ENCODE peak calls at places on chromosomes 6 and 20, in seven cellular contexts. C is Calu3, N is adrenal gland, W is heart right ventricle, E is RWPE1, M is AG10803, K is endothelial cell. S is an unnamed sample.

GRCh38 chr6:28747631-28748157 is 176.1 kb downstream of the TRIM27 start:
- DNase-seq in C (peak), N (no peak), W (no peak), E (peak), M (peak), K (peak), S (peak)

GRCh38 chr6:4314201-4314707 is 178.9 kb upstream of the ECI2 start:
- DNase-seq in C (no peak), N (no peak), W (no peak), E (no peak), M (no peak), K (no peak), S (no peak)

GRCh38 chr6:139308284-139308916 is 16.6 kb upstream of the TXLNB start:
- DNase-seq in C (no peak), N (no peak), W (no peak), E (no peak), M (no peak), K (no peak), S (no peak)

GRCh38 chr20:32855387-32855786 is 3.3 kb upstream of the EFCAB8 start:
- DNase-seq in C (no peak), N (no peak), W (no peak), E (no peak), M (no peak), K (no peak), S (no peak)

GRCh38 chr6:51778666-51779065 is 308.7 kb downstream of the PKHD1 start:
- DNase-seq in C (no peak), N (no peak), W (no peak), E (no peak), M (no peak), K (no peak), S (no peak)

GRCh38 chr6:125816828-125817280 is 26.1 kb downstream of the NCOA7 start:
- DNase-seq in C (no peak), N (no peak), W (no peak), E (no peak), M (no peak), K (no peak), S (no peak)

GRCh38 chr6:64034331-64034730 is 398.7 kb downstream of the PHF3 start:
- DNase-seq in C (no peak), N (no peak), W (no peak), E (no peak), M (no peak), K (no peak), S (no peak)

GRCh38 chr6:40325041-40325440 is 262.1 kb downstream of the LRFN2 start:
- DNase-seq in C (no peak), N (no peak), W (no peak), E (no peak), M (no peak), K (no peak), S (no peak)

GRCh38 chr6:32843321-32843978 is 397 bp downstream of the PSMB8 start:
- DNase-seq in C (peak), N (no peak), W (no peak), E (no peak), M (no peak), K (no peak), S (peak)

GRCh38 chr6:134171517-134171916 is 119.1 kb upstream of the SLC2A12 start:
- DNase-seq in C (no peak), N (no peak), W (no peak), E (no peak), M (peak), K (no peak), S (no peak)

GRCh38 chr6:163531122-163531521 is 116.6 kb downstream of the QKI start:
- DNase-seq in C (no peak), N (no peak), W (no peak), E (no peak), M (no peak), K (no peak), S (no peak)

GRCh38 chr20:51750037-51750769 is 18.0 kb downstream of the ATP9A start:
- DNase-seq in C (peak), N (peak), W (peak), E (peak), M (peak), K (no peak), S (peak)

GRCh38 chr6:39929733-39930461 is 4.4 kb downstream of the MOCS1 start:
- DNase-seq in C (no peak), N (no peak), W (no peak), E (no peak), M (peak), K (no peak), S (no peak)

GRCh38 chr20:45450097-45450818 is 19.3 kb upstream of the WFDC2 start:
- DNase-seq in C (peak), N (no peak), W (no peak), E (no peak), M (peak), K (peak), S (peak)

GRCh38 chr20:57384953-57385761 is 6.0 kb upstream of the RBM38 start:
- DNase-seq in C (no peak), N (peak), W (no peak), E (no peak), M (no peak), K (no peak), S (no peak)

GRCh38 chr20:2859330-2860121 is 13.8 kb upstream of the PTPRA start:
- DNase-seq in C (no peak), N (no peak), W (no peak), E (no peak), M (peak), K (no peak), S (no peak)

GRCh38 chr20:11694467-11694866 is 223.2 kb upstream of the BTBD3 start:
- DNase-seq in C (no peak), N (no peak), W (no peak), E (no peak), M (no peak), K (no peak), S (no peak)

GRCh38 chr6:159065091-159065490 is 20.3 kb upstream of the TAGAP start:
- DNase-seq in C (no peak), N (no peak), W (no peak), E (no peak), M (no peak), K (no peak), S (no peak)

GRCh38 chr6:169959129-169960002 is 207.9 kb downstream of the ERMARD start:
- DNase-seq in C (no peak), N (no peak), W (no peak), E (no peak), M (no peak), K (no peak), S (no peak)

GRCh38 chr6:116948535-116949304 is 71.7 kb downstream of the RFX6 start:
- DNase-seq in C (no peak), N (no peak), W (no peak), E (no peak), M (no peak), K (no peak), S (no peak)

GRCh38 chr20:35698298-35699126 is 640 bp downstream of the NFS1 start:
- DNase-seq in C (peak), N (no peak), W (no peak), E (peak), M (no peak), K (peak), S (no peak)

GRCh38 chr6:131920656-131921055 is 30.5 kb downstream of the CCN2 start:
- DNase-seq in C (no peak), N (no peak), W (no peak), E (no peak), M (no peak), K (no peak), S (no peak)

GRCh38 chr20:2289475-2289874 is 6.3 kb upstream of the TGM3 start:
- DNase-seq in C (no peak), N (peak), W (no peak), E (no peak), M (no peak), K (peak), S (no peak)

GRCh38 chr6:168032383-168032760 is 34.9 kb downstream of the KIF25 start:
- DNase-seq in C (no peak), N (no peak), W (peak), E (peak), M (peak), K (no peak), S (peak)

GRCh38 chr6:54768542-54768941 is 78.0 kb upstream of the FAM83B start:
- DNase-seq in C (no peak), N (no peak), W (no peak), E (no peak), M (no peak), K (no peak), S (no peak)

GRCh38 chr6:69164564-69165252 is 529.6 kb downstream of the ADGRB3 start:
- DNase-seq in C (peak), N (no peak), W (no peak), E (peak), M (no peak), K (no peak), S (peak)

GRCh38 chr6:6591778-6592388 is 3.4 kb downstream of the LY86 start:
- DNase-seq in C (no peak), N (peak), W (peak), E (no peak), M (no peak), K (no peak), S (no peak)

GRCh38 chr20:34200020-34200419 is 41.2 kb upstream of the ASIP start:
- DNase-seq in C (no peak), N (no peak), W (no peak), E (no peak), M (no peak), K (no peak), S (no peak)

GRCh38 chr6:151269318-151269995 is 29.7 kb downstream of the AKAP12 start:
- DNase-seq in C (no peak), N (no peak), W (no peak), E (no peak), M (peak), K (no peak), S (peak)

GRCh38 chr6:29746846-29747687 is 23.8 kb downstream of the HLA-F start:
- DNase-seq in C (no peak), N (no peak), W (no peak), E (no peak), M (no peak), K (no peak), S (peak)

GRCh38 chr20:34311118-34312023 is 8.2 kb upstream of the AHCY start:
- DNase-seq in C (peak), N (no peak), W (no peak), E (no peak), M (no peak), K (peak), S (no peak)

GRCh38 chr6:31075528-31075927 is 36.8 kb downstream of the C6orf15 start:
- DNase-seq in C (no peak), N (no peak), W (no peak), E (no peak), M (peak), K (no peak), S (no peak)

GRCh38 chr6:149545258-149545753 is 537 bp downstream of the PPIL4 start:
- DNase-seq in C (peak), N (peak), W (peak), E (peak), M (peak), K (peak), S (peak)

GRCh38 chr20:62816879-62817873 is at the start of gene COL9A3:
- DNase-seq in C (peak), N (no peak), W (no peak), E (no peak), M (no peak), K (no peak), S (no peak)

GRCh38 chr6:157246048-157246630 is 77.2 kb downstream of the TMEM242 start:
- DNase-seq in C (no peak), N (no peak), W (no peak), E (no peak), M (peak), K (no peak), S (no peak)

GRCh38 chr6:6751615-6752014 is 163.1 kb downstream of the LY86 start:
- DNase-seq in C (no peak), N (no peak), W (peak), E (no peak), M (no peak), K (no peak), S (peak)

GRCh38 chr20:20743511-20744169 is 31.2 kb upstream of the RALGAPA2 start:
- DNase-seq in C (no peak), N (peak), W (peak), E (no peak), M (no peak), K (peak), S (no peak)

GRCh38 chr6:109690373-109690739 is 646 bp downstream of the AK9 start:
- DNase-seq in C (peak), N (peak), W (peak), E (no peak), M (no peak), K (peak), S (no peak)

GRCh38 chr20:37901667-37902503 is 1.0 kb upstream of the VSTM2L start:
- DNase-seq in C (peak), N (peak), W (no peak), E (peak), M (peak), K (peak), S (peak)

GRCh38 chr20:37904845-37905244 is 1.9 kb downstream of the VSTM2L start:
- DNase-seq in C (no peak), N (no peak), W (no peak), E (no peak), M (no peak), K (no peak), S (no peak)

GRCh38 chr20:37904008-37904675 is 1.2 kb downstream of the VSTM2L start:
- DNase-seq in C (no peak), N (no peak), W (no peak), E (no peak), M (no peak), K (no peak), S (no peak)

GRCh38 chr20:37902504-37903313 is at the start of gene VSTM2L:
- DNase-seq in C (peak), N (peak), W (no peak), E (peak), M (peak), K (peak), S (peak)

GRCh38 chr20:37903317-37904007 is 535 bp downstream of the VSTM2L start:
- DNase-seq in C (peak), N (no peak), W (no peak), E (no peak), M (no peak), K (peak), S (no peak)
- TF ChIP-seq CTCF in C (peak), N (no peak), W (peak), E (no peak), M (peak), K (peak), S (peak)

DNA sequence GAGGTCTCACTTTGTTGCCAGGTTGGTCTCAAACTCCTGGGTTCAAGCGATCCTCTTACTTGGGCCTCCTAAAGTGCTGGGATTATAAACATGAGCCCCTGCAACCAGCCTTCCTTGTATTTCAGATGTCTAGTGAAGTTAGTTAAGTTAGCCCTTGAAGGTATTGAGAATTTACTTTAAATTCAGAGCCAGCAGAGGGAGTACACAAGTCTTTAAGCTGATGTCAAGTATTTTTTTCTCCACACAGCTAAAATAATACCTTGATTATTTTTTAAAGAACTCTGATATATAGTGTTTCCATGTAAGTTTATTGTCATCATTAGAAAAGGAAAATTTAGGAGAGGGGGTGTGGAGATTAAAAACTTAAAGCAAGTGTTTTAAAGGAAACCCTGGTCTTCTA is 9.8 kb downstream of the FOXO3 start:
- DNase-seq in C (no peak), N (no peak), W (no peak), E (no peak), M (no peak), K (no peak), S (no peak)
- TF ChIP-seq CTCF in C (no peak), N (no peak), W (no peak), E (no peak), M (no peak), K (no peak), S (no peak)

GRCh38 chr6:166904101-166904746 is 52.1 kb downstream of the RNASET2 start:
- DNase-seq in C (no peak), N (no peak), W (no peak), E (no peak), M (no peak), K (no peak), S (no peak)
- TF ChIP-seq CTCF in C (no peak), N (no peak), W (no peak), E (no peak), M (no peak), K (no peak), S (no peak)

DNA sequence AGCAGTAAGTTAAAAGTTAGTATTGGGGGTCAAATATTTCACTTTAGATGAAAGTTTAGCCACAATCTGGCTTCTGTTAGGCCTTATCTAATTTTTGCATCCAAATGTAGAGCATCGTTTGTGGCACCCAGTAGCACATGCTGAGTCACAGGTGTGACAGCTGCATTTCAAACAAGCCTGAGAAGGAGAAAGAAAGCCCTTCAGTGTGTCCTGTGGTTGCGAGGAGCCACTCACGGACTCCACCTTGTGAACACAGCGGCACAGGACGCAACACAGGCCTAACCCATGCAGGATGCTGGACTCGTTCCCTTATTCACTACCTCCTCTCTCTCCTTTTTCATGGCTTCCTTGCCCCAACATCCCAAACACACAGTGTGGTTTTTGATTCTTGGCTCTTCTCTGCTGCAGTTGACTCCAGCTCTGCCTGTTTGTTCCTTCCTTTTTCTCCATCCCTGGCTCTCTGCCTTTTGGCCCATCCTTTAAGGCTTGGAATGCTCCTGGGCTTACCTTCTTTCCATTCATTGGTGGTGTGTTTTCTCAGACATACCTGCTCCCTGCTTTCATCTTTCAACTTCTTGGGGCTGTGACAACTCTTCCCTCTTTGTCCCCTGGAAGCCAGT is 124.2 kb downstream of the SLC16A10 start:
- DNase-seq in C (no peak), N (no peak), W (no peak), E (no peak), M (no peak), K (no peak), S (no peak)
- TF ChIP-seq CTCF in C (no peak), N (no peak), W (no peak), E (no peak), M (no peak), K (no peak), S (no peak)

GRCh38 chr20:7151666-7152065 is 384.2 kb downstream of the BMP2 start:
- DNase-seq in C (no peak), N (no peak), W (no peak), E (peak), M (no peak), K (no peak), S (peak)
- TF ChIP-seq CTCF in C (no peak), N (no peak), W (no peak), E (no peak), M (no peak), K (no peak), S (no peak)

DNA sequence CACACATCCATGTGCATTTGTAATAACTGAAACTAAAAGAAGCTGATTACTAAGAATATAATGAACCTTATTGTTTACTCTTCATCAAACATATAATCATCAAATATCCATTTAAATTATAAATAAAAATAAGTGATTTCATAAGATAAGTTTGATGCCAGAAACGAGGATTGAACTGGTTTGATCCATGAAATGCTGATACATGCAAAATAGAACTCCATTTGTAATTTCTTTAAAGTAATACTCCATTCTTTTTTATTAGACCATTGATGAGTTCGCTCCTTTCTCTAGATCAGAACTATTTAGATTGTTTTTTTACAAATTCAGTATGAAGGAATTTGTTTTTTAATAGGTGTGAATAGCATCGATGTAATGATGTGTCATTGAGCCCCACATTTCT is 57.6 kb downstream of the EYS start:
- DNase-seq in C (no peak), N (no peak), W (no peak), E (no peak), M (no peak), K (no peak), S (no peak)
- TF ChIP-seq CTCF in C (no peak), N (no peak), W (no peak), E (no peak), M (no peak), K (no peak), S (no peak)

GRCh38 chr6:34791842-34792604 is at the start of gene BLTP3A:
- DNase-seq in C (peak), N (peak), W (peak), E (peak), M (peak), K (peak), S (peak)
- TF ChIP-seq CTCF in C (no peak), N (no peak), W (peak), E (no peak), M (no peak), K (no peak), S (no peak)

GRCh38 chr20:5788385-5788895 is 38.2 kb downstream of the SHLD1 start:
- DNase-seq in C (peak), N (peak), W (peak), E (peak), M (peak), K (peak), S (peak)
- TF ChIP-seq CTCF in C (peak), N (peak), W (peak), E (peak), M (peak), K (peak), S (peak)

GRCh38 chr6:99225172-99225571 is 124.3 kb downstream of the FAXC start:
- DNase-seq in C (no peak), N (no peak), W (no peak), E (no peak), M (no peak), K (no peak), S (no peak)

GRCh38 chr6:99216959-99217358 is 132.5 kb downstream of the FAXC start:
- DNase-seq in C (no peak), N (no peak), W (no peak), E (no peak), M (no peak), K (no peak), S (no peak)

GRCh38 chr6:99219788-99220187 is 129.7 kb downstream of the FAXC start:
- DNase-seq in C (peak), N (no peak), W (no peak), E (peak), M (no peak), K (peak), S (peak)
- TF ChIP-seq CTCF in C (no peak), N (no peak), W (no peak), E (no peak), M (no peak), K (no peak), S (no peak)

S was measured in MCF 10A.